ENCODE peak calls at places on chromosomes 5 and 9, in seven cellular contexts. P is CD4-positive, alpha-beta T cell; R is glomerular endothelial cell; O is stimulated activated CD4-positive, alpha-beta T cell treated with anti-CD3 and anti-CD28 coated beads, Interleukin-1b, Interleukin-23, amount 100 ng/mL, for 24 hours; F is T follicular helper cell; A is right atrium auricular region; Y is effector CD4-positive, alpha-beta T cell. W is an unnamed sample.

GRCh38 chr5:22431840-22432239 is 421.3 kb downstream of the CDH12 start:
- DNase-seq in P (no peak), R (no peak), O (no peak), F (no peak), A (no peak), Y (no peak), W (no peak)

GRCh38 chr9:129026442-129027223 is 1.5 kb downstream of the SH3GLB2 start:
- DNase-seq in P (no peak), R (no peak), O (no peak), F (no peak), A (no peak), Y (no peak), W (no peak)

GRCh38 chr9:131312822-131313770 is 23.6 kb downstream of the PLPP7 start:
- DNase-seq in P (no peak), R (no peak), O (no peak), F (no peak), A (no peak), Y (no peak), W (no peak)

GRCh38 chr5:41510176-41510831 is at the start of gene PLCXD3:
- DNase-seq in P (no peak), R (no peak), O (no peak), F (no peak), A (peak), Y (no peak), W (no peak)

GRCh38 chr9:124812401-124813016 is 35.6 kb downstream of the OLFML2A start:
- DNase-seq in P (no peak), R (no peak), O (no peak), F (no peak), A (peak), Y (no peak), W (no peak)

GRCh38 chr5:1371191-1371590 is 26.3 kb upstream of the CLPTM1L start:
- DNase-seq in P (no peak), R (no peak), O (no peak), F (no peak), A (no peak), Y (no peak), W (no peak)

GRCh38 chr5:79236364-79236969 is 536 bp downstream of the JMY start:
- DNase-seq in P (peak), R (no peak), O (peak), F (no peak), A (no peak), Y (peak), W (peak)

GRCh38 chr9:138073408-138073807 is 195.8 kb downstream of the CACNA1B start:
- DNase-seq in P (no peak), R (no peak), O (no peak), F (no peak), A (no peak), Y (no peak), W (no peak)

GRCh38 chr5:82109013-82109412 is 137.2 kb downstream of the ATG10 start:
- DNase-seq in P (no peak), R (no peak), O (no peak), F (no peak), A (no peak), Y (no peak), W (no peak)

GRCh38 chr9:77910216-77910615 is 121.4 kb downstream of the GNAQ start:
- DNase-seq in P (no peak), R (no peak), O (no peak), F (no peak), A (no peak), Y (no peak), W (no peak)